ENCODE peak calls at places on chromosomes 3 and 15, in four cellular contexts. G is HepG2, D is GM12878, Y is K562. P is an unnamed sample.

GRCh38 chr15:29685156-29686078 is 136.9 kb downstream of the TJP1 start:
- DNase-seq in G (no peak), D (no peak), Y (no peak), P (no peak)

GRCh38 chr3:56443372-56443771 is 24.9 kb downstream of the ERC2 start:
- DNase-seq in G (no peak), D (no peak), Y (no peak), P (no peak)

GRCh38 chr3:192482809-192483208 is 244.5 kb downstream of the FGF12 start:
- DNase-seq in G (no peak), D (no peak), Y (no peak), P (no peak)

GRCh38 chr15:71296032-71296686 is 180.9 kb downstream of the THSD4 start:
- DNase-seq in G (no peak), D (no peak), Y (no peak), P (no peak)

GRCh38 chr3:127033171-127033570 is 50.3 kb downstream of the PLXNA1 start:
- DNase-seq in G (no peak), D (no peak), Y (no peak), P (no peak)

GRCh38 chr3:150495563-150496168 is 50.6 kb downstream of the SERP1 start:
- DNase-seq in G (peak; percentile 32), D (no peak), Y (peak; percentile 53), P (no peak)

GRCh38 chr3:163474766-163475165 is 1603.5 kb downstream of the SI start:
- DNase-seq in G (no peak), D (no peak), Y (no peak), P (no peak)

GRCh38 chr3:193805448-193805847 is 212.4 kb downstream of the OPA1 start:
- DNase-seq in G (peak; percentile 63), D (no peak), Y (peak; percentile 36), P (no peak)

GRCh38 chr3:190173426-190173825 is 52.7 kb upstream of the P3H2 start:
- DNase-seq in G (no peak), D (no peak), Y (no peak), P (no peak)

GRCh38 chr15:71116366-71116765 is 1.1 kb downstream of the THSD4 start:
- DNase-seq in G (no peak), D (no peak), Y (no peak), P (no peak)

GRCh38 chr3:197021231-197021630 is 8.4 kb downstream of the MELTF start:
- DNase-seq in G (no peak), D (no peak), Y (no peak), P (peak; percentile 50)

GRCh38 chr15:65793813-65794104 is 1.7 kb upstream of the DENND4A start:
- DNase-seq in G (no peak), D (no peak), Y (no peak), P (no peak)

GRCh38 chr3:38573606-38574005 is 75.9 kb downstream of the SCN5A start:
- DNase-seq in G (no peak), D (no peak), Y (no peak), P (no peak)

GRCh38 chr3:16253601-16254000 is 11.1 kb downstream of the DPH3 start:
- DNase-seq in G (no peak), D (no peak), Y (no peak), P (no peak)

GRCh38 chr3:12303998-12304397 is 15.1 kb downstream of the PPARG start:
- DNase-seq in G (no peak), D (no peak), Y (no peak), P (no peak)

GRCh38 chr3:40382617-40382979 is 4.4 kb upstream of the ENTPD3 start:
- DNase-seq in G (peak; percentile 10), D (no peak), Y (peak; percentile 33), P (no peak)

GRCh38 chr15:46442196-46442595 is 807.4 kb downstream of the SQOR start:
- DNase-seq in G (no peak), D (no peak), Y (no peak), P (no peak)

GRCh38 chr3:46858456-46858855 is 4.8 kb downstream of the MYL3 start:
- DNase-seq in G (no peak), D (no peak), Y (no peak), P (peak; percentile 2)

GRCh38 chr3:194977341-194977740 is 291.7 kb downstream of the FAM43A start:
- DNase-seq in G (no peak), D (no peak), Y (no peak), P (no peak)

GRCh38 chr3:72492240-72492639 is 356.0 kb downstream of the SHQ1 start:
- DNase-seq in G (no peak), D (no peak), Y (no peak), P (no peak)

GRCh38 chr15:62163847-62164499 is 1.1 kb downstream of the C2CD4B start:
- DNase-seq in G (no peak), D (no peak), Y (no peak), P (peak; percentile 53)

GRCh38 chr15:60479711-60480110 is 769 bp upstream of the ICE2 start:
- DNase-seq in G (no peak), D (peak; percentile 15), Y (no peak), P (no peak)

GRCh38 chr3:182633206-182633605 is 160.1 kb upstream of the ATP11B start:
- DNase-seq in G (no peak), D (no peak), Y (no peak), P (no peak)

GRCh38 chr3:66280304-66280703 is 59.5 kb downstream of the SLC25A26 start:
- DNase-seq in G (peak; percentile 18), D (no peak), Y (no peak), P (no peak)

GRCh38 chr15:90031231-90031791 is 30.2 kb downstream of the ZNF710 start:
- DNase-seq in G (no peak), D (peak; percentile 95), Y (no peak), P (no peak)

GRCh38 chr3:112718516-112718915 is 77.6 kb upstream of the CCDC80 start:
- DNase-seq in G (no peak), D (no peak), Y (no peak), P (no peak)

GRCh38 chr3:133424937-133425869 is 25.3 kb downstream of the BFSP2 start:
- DNase-seq in G (no peak), D (peak; percentile 55), Y (no peak), P (no peak)

GRCh38 chr3:168817177-168817576 is 721.5 kb upstream of the GOLIM4 start:
- DNase-seq in G (no peak), D (no peak), Y (no peak), P (no peak)

GRCh38 chr15:40702077-40702476 is 7.1 kb downstream of the RAD51 start:
- DNase-seq in G (peak; percentile 4), D (no peak), Y (no peak), P (no peak)

GRCh38 chr3:13119471-13120220 is 46.4 kb upstream of the IQSEC1 start:
- DNase-seq in G (no peak), D (no peak), Y (no peak), P (no peak)

GRCh38 chr3:8593022-8593817 is 51.4 kb downstream of the SSUH2 start:
- DNase-seq in G (no peak), D (no peak), Y (no peak), P (no peak)

GRCh38 chr15:65164139-65164538 is 21.0 kb downstream of the CLPX start:
- DNase-seq in G (no peak), D (no peak), Y (no peak), P (no peak)

GRCh38 chr15:101170568-101171350 is 81.1 kb downstream of the CHSY1 start:
- DNase-seq in G (no peak), D (no peak), Y (no peak), P (no peak)

GRCh38 chr3:70072180-70072579 is 72.6 kb downstream of the SAMMSON start:
- DNase-seq in G (peak; percentile 30), D (no peak), Y (no peak), P (no peak)

DNA sequence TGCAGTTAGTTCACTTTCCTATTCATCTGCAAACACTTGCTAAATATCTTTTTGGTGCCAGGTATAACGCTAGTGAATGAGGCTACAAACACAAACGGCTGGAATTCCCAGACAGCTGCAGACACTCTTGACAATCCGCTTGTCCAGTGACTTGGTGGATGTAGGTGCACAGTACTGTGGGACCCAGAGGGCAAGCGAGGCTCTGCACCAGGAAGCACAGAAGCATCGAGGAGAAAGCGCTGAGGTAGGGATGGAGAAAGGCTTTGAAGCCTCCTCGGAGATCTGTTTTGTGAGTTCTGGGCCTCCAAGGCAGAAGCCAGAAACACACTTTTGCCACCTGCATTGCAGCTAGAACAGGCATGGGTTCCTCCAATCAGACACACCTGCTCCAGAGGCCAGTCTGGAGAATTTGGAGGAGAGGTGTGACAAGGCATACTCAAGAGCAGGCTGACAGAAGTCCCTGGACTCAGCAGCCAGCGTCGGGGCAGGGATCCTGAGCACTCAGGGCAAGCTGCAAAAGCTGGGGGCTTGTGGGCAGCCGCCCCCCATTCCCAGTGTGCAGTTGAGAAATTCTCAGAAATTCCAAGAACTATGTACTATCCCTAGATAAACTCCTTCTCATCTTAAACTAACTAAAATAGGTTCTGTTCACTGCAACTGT is 232.5 kb downstream of the OCA2 start:
- DNase-seq in G (no peak), D (no peak), Y (no peak), P (no peak)
- TF ChIP-seq TCF7 in G (no peak), D (no peak), Y (no peak), P (no peak)

GRCh38 chr15:38991126-38991525 is 426.5 kb upstream of the RASGRP1 start:
- DNase-seq in G (peak; percentile 13), D (no peak), Y (no peak), P (no peak)
- TF ChIP-seq ESRRA in G (no peak), D (no peak), Y (no peak), P (no peak)

GRCh38 chr3:138173769-138174420 is 826 bp downstream of the DBR1 start:
- DNase-seq in G (no peak), D (no peak), Y (no peak), P (no peak)
- TF ChIP-seq TCF7 in G (no peak), D (no peak), Y (no peak), P (no peak)

DNA sequence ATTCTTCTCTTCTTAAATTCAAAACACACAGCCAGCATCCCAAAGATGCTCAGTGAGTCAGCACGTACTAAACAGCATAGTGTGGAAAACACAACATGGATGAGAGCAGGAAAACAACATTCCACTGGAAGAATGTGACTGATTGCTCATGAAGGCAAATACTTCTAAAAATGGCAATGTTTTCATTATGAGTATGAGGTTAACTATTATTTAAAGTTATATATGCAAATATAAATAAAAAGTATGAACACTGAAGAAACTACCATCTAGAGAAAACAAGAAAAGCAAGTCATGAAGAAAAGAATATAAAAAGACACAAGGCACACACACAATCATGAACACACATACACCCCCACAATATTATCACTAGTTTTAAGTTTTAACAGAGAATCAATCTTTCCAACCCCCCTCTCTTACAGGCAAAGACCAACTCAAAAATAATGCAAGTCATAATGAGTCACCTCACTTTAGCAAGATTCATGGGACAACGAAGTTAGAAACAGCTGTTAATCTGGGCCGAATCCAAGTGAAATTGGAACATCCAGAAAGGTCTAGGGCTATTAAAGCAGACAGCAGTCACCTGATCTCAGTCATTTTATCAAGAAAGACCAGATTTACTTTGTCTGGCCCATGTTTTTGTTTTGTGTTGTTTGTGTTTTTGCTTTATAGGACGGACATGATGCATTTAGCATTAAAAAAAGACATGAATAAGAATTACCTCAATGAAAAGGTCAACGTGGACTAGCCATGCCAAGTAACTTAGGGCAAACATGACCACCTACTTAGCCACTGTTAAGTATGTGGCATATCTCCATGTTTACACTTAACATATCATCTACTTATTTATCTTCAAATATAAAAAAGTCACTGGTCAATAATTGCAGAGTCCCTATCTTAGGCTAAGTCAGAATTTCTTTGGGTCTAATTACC is 18.1 kb downstream of the GBE1 start:
- DNase-seq in G (no peak), D (no peak), Y (peak; percentile 25), P (no peak)
- TF ChIP-seq ESRRA in G (no peak), D (no peak), Y (no peak), P (no peak)

GRCh38 chr15:47720555-47720954 is 3.2 kb downstream of the SEMA6D start:
- DNase-seq in G (no peak), D (no peak), Y (no peak), P (no peak)
- TF ChIP-seq TCF7 in G (no peak), D (no peak), Y (no peak), P (no peak)